ENCODE peak calls at places on chromosome 1, in eight cellular contexts. One of them, this sample, is unnamed.

GRCh38 chr1:77281491-77282186 is at the start of gene AK5:
- DNase-seq in transverse colon: no peak
- DNase-seq in body of pancreas: peak
- DNase-seq in testis: peak
- DNase-seq in A549: peak
- DNase-seq in HepG2: no peak
- DNase-seq in uterus: no peak
- DNase-seq in ovary: no peak
- DNase-seq in this sample: no peak

GRCh38 chr1:117930484-117930883 is 945 bp downstream of the WDR3 start:
- DNase-seq in transverse colon: no peak
- DNase-seq in body of pancreas: no peak
- DNase-seq in testis: no peak
- DNase-seq in A549: peak
- DNase-seq in HepG2: no peak
- DNase-seq in uterus: no peak
- DNase-seq in ovary: no peak
- DNase-seq in this sample: no peak

GRCh38 chr1:112721966-112722524 is 6.9 kb upstream of the PPM1J start:
- DNase-seq in transverse colon: no peak
- DNase-seq in body of pancreas: no peak
- DNase-seq in testis: no peak
- DNase-seq in A549: no peak
- DNase-seq in HepG2: no peak
- DNase-seq in uterus: no peak
- DNase-seq in ovary: peak
- DNase-seq in this sample: no peak

GRCh38 chr1:7404046-7404742 is 366.9 kb upstream of the VAMP3 start:
- DNase-seq in transverse colon: no peak
- DNase-seq in body of pancreas: no peak
- DNase-seq in testis: peak
- DNase-seq in A549: no peak
- DNase-seq in HepG2: no peak
- DNase-seq in uterus: no peak
- DNase-seq in ovary: no peak
- DNase-seq in this sample: peak

GRCh38 chr1:227885648-227886502 is 61.9 kb downstream of the WNT9A start:
- DNase-seq in transverse colon: peak
- DNase-seq in body of pancreas: peak
- DNase-seq in testis: peak
- DNase-seq in A549: peak
- DNase-seq in HepG2: no peak
- DNase-seq in uterus: peak
- DNase-seq in ovary: peak
- DNase-seq in this sample: peak

GRCh38 chr1:167648978-167649752 is 19.1 kb downstream of the RCSD1 start:
- DNase-seq in transverse colon: no peak
- DNase-seq in body of pancreas: no peak
- DNase-seq in testis: no peak
- DNase-seq in A549: no peak
- DNase-seq in HepG2: no peak
- DNase-seq in uterus: peak
- DNase-seq in ovary: no peak
- DNase-seq in this sample: no peak

GRCh38 chr1:32393832-32394140 is 455 bp downstream of the BSDC1 start:
- DNase-seq in transverse colon: peak
- DNase-seq in body of pancreas: peak
- DNase-seq in testis: peak
- DNase-seq in A549: peak
- DNase-seq in HepG2: no peak
- DNase-seq in uterus: no peak
- DNase-seq in ovary: no peak
- DNase-seq in this sample: no peak

GRCh38 chr1:185681034-185681633 is 53.1 kb upstream of the HMCN1 start:
- DNase-seq in transverse colon: no peak
- DNase-seq in body of pancreas: peak
- DNase-seq in testis: no peak
- DNase-seq in A549: peak
- DNase-seq in HepG2: peak
- DNase-seq in uterus: no peak
- DNase-seq in ovary: no peak
- DNase-seq in this sample: no peak

GRCh38 chr1:163844393-163844948 is 522.7 kb downstream of the NUF2 start:
- DNase-seq in transverse colon: no peak
- DNase-seq in body of pancreas: no peak
- DNase-seq in testis: no peak
- DNase-seq in A549: no peak
- DNase-seq in HepG2: no peak
- DNase-seq in uterus: peak
- DNase-seq in ovary: no peak
- DNase-seq in this sample: no peak

GRCh38 chr1:30522031-30523004 is 201.1 kb downstream of the MATN1 start:
- DNase-seq in transverse colon: no peak
- DNase-seq in body of pancreas: peak
- DNase-seq in testis: peak
- DNase-seq in A549: no peak
- DNase-seq in HepG2: no peak
- DNase-seq in uterus: peak
- DNase-seq in ovary: peak
- DNase-seq in this sample: no peak

GRCh38 chr1:156500847-156501686 is 492 bp upstream of the MEF2D start:
- DNase-seq in transverse colon: peak
- DNase-seq in body of pancreas: peak
- DNase-seq in testis: peak
- DNase-seq in A549: peak
- DNase-seq in HepG2: peak
- DNase-seq in uterus: peak
- DNase-seq in ovary: peak
- DNase-seq in this sample: peak

GRCh38 chr1:208135354-208135753 is 108.8 kb downstream of the PLXNA2 start:
- DNase-seq in transverse colon: no peak
- DNase-seq in body of pancreas: no peak
- DNase-seq in testis: no peak
- DNase-seq in A549: no peak
- DNase-seq in HepG2: peak
- DNase-seq in uterus: no peak
- DNase-seq in ovary: peak
- DNase-seq in this sample: no peak

GRCh38 chr1:8969937-8970336 is 24.3 kb downstream of the CA6 start:
- DNase-seq in transverse colon: no peak
- DNase-seq in body of pancreas: no peak
- DNase-seq in testis: no peak
- DNase-seq in A549: no peak
- DNase-seq in HepG2: no peak
- DNase-seq in uterus: no peak
- DNase-seq in ovary: no peak
- DNase-seq in this sample: no peak

GRCh38 chr1:156910309-156910782 is 10.1 kb upstream of the LRRC71 start:
- DNase-seq in transverse colon: peak
- DNase-seq in body of pancreas: no peak
- DNase-seq in testis: peak
- DNase-seq in A549: peak
- DNase-seq in HepG2: peak
- DNase-seq in uterus: no peak
- DNase-seq in ovary: no peak
- DNase-seq in this sample: no peak

DNA sequence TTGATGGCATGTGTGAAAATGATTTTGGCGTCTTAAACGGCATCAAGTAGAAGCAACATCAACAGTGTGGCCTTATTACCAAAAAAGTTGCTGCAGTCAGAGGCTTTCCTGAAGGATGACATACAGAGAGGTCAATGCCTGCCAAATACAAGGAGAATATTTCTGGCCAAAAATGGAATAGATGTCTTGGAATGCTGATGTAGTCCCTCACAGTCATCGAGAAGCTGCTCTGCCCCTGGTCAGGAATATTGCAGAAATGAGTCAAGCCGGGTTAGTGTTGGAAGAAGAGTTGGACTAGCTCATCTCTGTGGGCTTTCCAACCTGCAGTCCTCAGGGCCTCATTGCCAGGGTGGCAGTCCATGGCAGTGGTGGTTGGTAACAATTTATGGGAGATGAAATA is 42.1 kb downstream of the NOS1AP start:
- DNase-seq in transverse colon: no peak
- DNase-seq in body of pancreas: no peak
- DNase-seq in testis: no peak
- DNase-seq in A549: no peak
- DNase-seq in HepG2: no peak
- DNase-seq in uterus: no peak
- DNase-seq in ovary: no peak
- DNase-seq in this sample: no peak
- H3K27ac ChIP-seq in transverse colon: no peak
- H3K27ac ChIP-seq in body of pancreas: no peak
- H3K27ac ChIP-seq in testis: no peak
- H3K27ac ChIP-seq in A549: no peak
- H3K27ac ChIP-seq in HepG2: no peak
- H3K27ac ChIP-seq in uterus: no peak
- H3K27ac ChIP-seq in ovary: no peak
- H3K27ac ChIP-seq in this sample: no peak

DNA sequence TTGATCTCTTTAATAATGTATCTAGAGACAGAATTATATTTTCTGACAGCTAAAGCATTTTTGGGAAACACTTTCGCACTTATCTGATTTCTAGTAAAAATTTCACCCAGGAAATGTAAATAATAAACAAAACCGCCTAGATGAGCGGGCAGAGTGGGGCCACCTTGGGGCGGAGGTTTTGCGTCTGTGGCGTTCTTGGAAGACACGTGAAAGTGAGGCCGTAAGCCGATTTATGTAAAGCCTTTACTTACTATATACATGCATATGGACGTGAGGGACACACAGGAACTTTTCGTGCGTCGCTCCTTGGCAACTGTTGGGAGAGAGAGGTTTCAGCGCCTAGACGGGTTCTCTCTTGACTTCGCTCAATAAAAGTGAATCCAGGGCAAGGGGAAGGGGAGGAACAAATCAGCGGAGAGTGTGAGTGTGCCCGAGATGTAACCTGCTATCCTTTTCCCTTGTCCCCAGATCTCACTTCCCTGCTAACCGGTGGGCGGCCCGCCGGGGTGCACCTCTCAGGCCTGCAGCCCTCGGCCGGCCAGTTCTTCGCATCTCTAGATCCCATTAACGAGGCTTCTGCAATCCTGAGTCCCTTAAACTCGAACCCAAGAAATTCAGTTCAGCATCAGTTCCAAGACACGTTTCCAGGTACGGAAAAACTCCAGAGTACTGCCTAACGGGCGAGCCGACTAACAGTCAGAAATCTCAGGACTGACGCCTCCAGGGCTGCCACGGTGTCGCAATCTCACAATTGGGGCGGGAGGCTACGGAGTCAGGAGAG is 1.7 kb downstream of the HLX start:
- DNase-seq in transverse colon: peak
- DNase-seq in body of pancreas: peak
- DNase-seq in testis: no peak
- DNase-seq in A549: no peak
- DNase-seq in HepG2: no peak
- DNase-seq in uterus: peak
- DNase-seq in ovary: peak
- DNase-seq in this sample: peak
- TF ChIP-seq POLR2A in transverse colon: peak
- TF ChIP-seq POLR2A in body of pancreas: peak
- TF ChIP-seq POLR2A in testis: no peak
- TF ChIP-seq POLR2A in A549: no peak
- TF ChIP-seq POLR2A in HepG2: no peak
- TF ChIP-seq POLR2A in uterus: no peak
- TF ChIP-seq POLR2A in ovary: no peak
- TF ChIP-seq POLR2A in this sample: no peak

GRCh38 chr1:65421341-65422174 is 1.1 kb downstream of the LEPR start:
- DNase-seq in transverse colon: no peak
- DNase-seq in body of pancreas: no peak
- DNase-seq in testis: no peak
- DNase-seq in A549: no peak
- DNase-seq in HepG2: no peak
- DNase-seq in uterus: no peak
- DNase-seq in ovary: no peak
- DNase-seq in this sample: no peak

GRCh38 chr1:65422241-65423203 is 2.1 kb downstream of the LEPR start:
- DNase-seq in transverse colon: no peak
- DNase-seq in body of pancreas: no peak
- DNase-seq in testis: peak
- DNase-seq in A549: no peak
- DNase-seq in HepG2: no peak
- DNase-seq in uterus: no peak
- DNase-seq in ovary: no peak
- DNase-seq in this sample: no peak

GRCh38 chr1:65425697-65426096 is 5.2 kb downstream of the LEPR start:
- DNase-seq in transverse colon: no peak
- DNase-seq in body of pancreas: no peak
- DNase-seq in testis: no peak
- DNase-seq in A549: peak
- DNase-seq in HepG2: peak
- DNase-seq in uterus: no peak
- DNase-seq in ovary: no peak
- DNase-seq in this sample: no peak

GRCh38 chr1:65420590-65421340 is at the start of the genes LEPR and LEPROT:
- DNase-seq in transverse colon: no peak
- DNase-seq in body of pancreas: no peak
- DNase-seq in testis: no peak
- DNase-seq in A549: peak
- DNase-seq in HepG2: peak
- DNase-seq in uterus: no peak
- DNase-seq in ovary: no peak
- DNase-seq in this sample: no peak

DNA sequence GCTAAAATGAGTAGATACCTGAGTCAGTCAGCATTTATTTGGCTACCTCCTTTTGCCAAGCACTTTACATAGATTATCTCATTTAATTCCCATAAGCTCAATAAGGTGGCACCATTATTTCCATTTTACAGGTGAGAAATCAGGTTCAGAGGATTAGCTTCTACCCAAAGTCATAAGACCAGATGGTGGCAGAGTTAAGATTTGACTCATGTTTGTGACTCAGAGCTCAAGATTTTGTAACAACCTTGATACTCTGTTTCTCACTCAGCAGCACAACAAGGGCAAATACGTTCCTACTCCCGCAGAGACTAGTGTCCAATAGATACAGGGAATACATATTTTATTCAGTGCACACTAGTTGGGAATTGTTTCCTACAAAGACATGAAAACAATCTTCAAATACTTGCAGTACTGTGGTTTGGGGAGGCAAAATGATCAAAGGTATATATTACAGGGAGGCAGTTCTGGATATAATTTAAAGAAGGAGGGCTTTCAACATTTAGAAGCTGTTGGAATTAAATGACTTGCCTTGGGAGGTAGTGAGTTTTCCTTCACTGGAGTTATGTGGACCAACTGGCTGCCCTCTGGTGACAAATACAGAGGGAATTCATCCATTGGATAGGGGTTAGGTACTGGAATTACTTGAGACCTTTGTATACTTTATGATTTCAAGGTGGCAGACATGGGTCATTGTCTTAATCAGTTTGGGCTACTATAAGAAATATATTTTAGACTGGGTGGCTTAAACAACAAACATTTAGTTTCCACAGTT is 3.6 kb downstream of the LEPR start:
- DNase-seq in transverse colon: no peak
- DNase-seq in body of pancreas: no peak
- DNase-seq in testis: peak
- DNase-seq in A549: peak
- DNase-seq in HepG2: no peak
- DNase-seq in uterus: no peak
- DNase-seq in ovary: no peak
- DNase-seq in this sample: no peak
- H3K27ac ChIP-seq in transverse colon: no peak
- H3K27ac ChIP-seq in body of pancreas: peak
- H3K27ac ChIP-seq in testis: peak
- H3K27ac ChIP-seq in A549: peak
- H3K27ac ChIP-seq in HepG2: no peak
- H3K27ac ChIP-seq in uterus: peak
- H3K27ac ChIP-seq in ovary: no peak
- H3K27ac ChIP-seq in this sample: no peak

GRCh38 chr1:221439734-221440436 is 302.0 kb downstream of the DUSP10 start:
- DNase-seq in transverse colon: no peak
- DNase-seq in body of pancreas: no peak
- DNase-seq in testis: no peak
- DNase-seq in A549: peak
- DNase-seq in HepG2: peak
- DNase-seq in uterus: no peak
- DNase-seq in ovary: no peak
- DNase-seq in this sample: no peak
- TF ChIP-seq POLR2A in transverse colon: no peak
- TF ChIP-seq POLR2A in body of pancreas: no peak
- TF ChIP-seq POLR2A in testis: no peak
- TF ChIP-seq POLR2A in A549: no peak
- TF ChIP-seq POLR2A in HepG2: no peak
- TF ChIP-seq POLR2A in uterus: no peak
- TF ChIP-seq POLR2A in ovary: no peak
- TF ChIP-seq POLR2A in this sample: no peak